ENCODE peak calls at places on chromosomes 1 and 21, in ten cellular contexts. Y is CD4-positive, alpha-beta T cell; M is NCI-H1105 treated with DMSO at 0.1 percent for 48 hours; P is tibial nerve; W is Peyer's patch; I is fibroblast of the aortic adventitia; G is stromal cell of bone marrow; J is bronchial epithelial cell; H is iris pigment epithelial cell; X is iPS-NIHi11. B is an unnamed sample.

GRCh38 chr1:237258871-237259270 is 216.9 kb downstream of the RYR2 start:
- DNase-seq in W (no peak), I (no peak), X (no peak), M (no peak), J (no peak), H (no peak), Y (no peak), G (no peak), P (no peak), B (no peak)

GRCh38 chr1:207139616-207140015 is 35.6 kb downstream of the C4BPA start:
- DNase-seq in I (no peak), M (no peak), Y (no peak), P (no peak), G (no peak), H (no peak), J (no peak), W (no peak), X (no peak), B (no peak)

GRCh38 chr1:161736332-161736969 is 13.1 kb upstream of the DUSP12 start:
- DNase-seq in M (no peak), W (no peak), P (no peak), G (no peak), I (peak), H (peak), Y (no peak), J (peak), X (no peak), B (no peak)

GRCh38 chr1:153032677-153033308 is 1.8 kb downstream of the SPRR1B start:
- DNase-seq in I (peak), G (peak), M (no peak), H (peak), Y (no peak), X (peak), P (no peak), J (peak), W (no peak), B (no peak)

GRCh38 chr1:87940410-87940809 is 611.7 kb downstream of the LMO4 start:
- DNase-seq in J (peak), W (no peak), X (no peak), H (no peak), P (no peak), M (no peak), Y (no peak), G (no peak), I (no peak), B (no peak)

GRCh38 chr1:15950763-15951295 is 25.1 kb downstream of the ZBTB17 start:
- DNase-seq in Y (peak), X (no peak), P (no peak), J (no peak), G (no peak), I (peak), W (peak), M (no peak), H (peak), B (no peak)

GRCh38 chr1:54137532-54138061 is 15.2 kb downstream of the CDCP2 start:
- DNase-seq in I (peak), J (no peak), H (peak), W (no peak), P (no peak), G (no peak), Y (no peak), M (no peak), X (no peak), B (no peak)

GRCh38 chr1:169941982-169942830 is 48.5 kb upstream of the SCYL3 start:
- DNase-seq in M (no peak), P (no peak), I (peak), W (no peak), X (no peak), G (peak), J (peak), H (peak), Y (no peak), B (no peak)

GRCh38 chr1:232423591-232423990 is 206.3 kb downstream of the SIPA1L2 start:
- DNase-seq in I (peak), P (no peak), Y (no peak), J (peak), M (no peak), X (no peak), G (no peak), W (no peak), H (peak), B (no peak)

GRCh38 chr1:113928129-113928949 is 785 bp upstream of the HIPK1 start:
- DNase-seq in Y (no peak), X (no peak), G (no peak), W (no peak), J (no peak), M (no peak), I (no peak), P (no peak), H (peak), B (no peak)

GRCh38 chr1:184975208-184975875 is 1.0 kb upstream of the NIBAN1 start:
- DNase-seq in P (no peak), H (no peak), J (no peak), X (no peak), Y (no peak), I (no peak), W (no peak), G (no peak), M (no peak), B (no peak)

GRCh38 chr1:76075877-76076276 is 1.3 kb downstream of the ST6GALNAC3 start:
- DNase-seq in M (no peak), W (no peak), G (no peak), H (peak), X (no peak), I (no peak), Y (no peak), J (peak), P (no peak), B (no peak)

GRCh38 chr1:55329091-55329490 is 113.9 kb upstream of the USP24 start:
- DNase-seq in P (no peak), X (no peak), H (no peak), J (no peak), M (no peak), Y (no peak), I (peak), W (no peak), G (no peak), B (no peak)

GRCh38 chr1:25731626-25732370 is 68.2 kb upstream of the SELENON start:
- DNase-seq in Y (no peak), W (no peak), J (no peak), I (no peak), P (no peak), X (no peak), G (no peak), M (no peak), H (no peak), B (peak)

GRCh38 chr1:17274186-17275170 is 25.6 kb downstream of the PADI3 start:
- DNase-seq in H (peak), W (peak), I (peak), M (peak), J (peak), X (peak), P (no peak), G (no peak), Y (no peak), B (peak)

GRCh38 chr1:91529856-91530255 is 29.2 kb downstream of the CDC7 start:
- DNase-seq in W (no peak), G (peak), H (peak), P (no peak), X (no peak), M (peak), I (peak), J (peak), Y (no peak), B (no peak)

GRCh38 chr1:38152351-38153082 is 105.9 kb upstream of the POU3F1 start:
- DNase-seq in X (peak), J (peak), G (no peak), Y (no peak), W (no peak), H (no peak), I (no peak), M (peak), P (no peak), B (no peak)

GRCh38 chr1:118688891-118689290 is 299.3 kb downstream of the TBX15 start:
- DNase-seq in W (no peak), M (no peak), J (no peak), X (no peak), H (peak), Y (no peak), G (no peak), P (no peak), I (no peak), B (no peak)

GRCh38 chr1:9101510-9102146 is 27.3 kb downstream of the GPR157 start:
- DNase-seq in M (peak), W (peak), Y (no peak), P (no peak), I (peak), X (peak), J (no peak), H (peak), G (peak), B (no peak)

GRCh38 chr21:43331111-43331961 is 95.6 kb downstream of the SIK1 start:
- DNase-seq in I (no peak), P (no peak), G (no peak), M (no peak), H (no peak), J (no peak), Y (no peak), W (no peak), X (no peak), B (no peak)

GRCh38 chr1:119831027-119831426 is 19.8 kb upstream of the REG4 start:
- DNase-seq in X (no peak), P (no peak), Y (no peak), J (no peak), I (no peak), M (no peak), W (no peak), G (no peak), H (no peak), B (no peak)

GRCh38 chr1:214471458-214471857 is 79.9 kb downstream of the PTPN14 start:
- DNase-seq in W (no peak), X (no peak), H (no peak), G (no peak), I (no peak), J (no peak), Y (no peak), P (no peak), M (no peak), B (no peak)

GRCh38 chr1:63041660-63042059 is 257.7 kb downstream of the ATG4C start:
- DNase-seq in X (no peak), Y (no peak), W (no peak), I (no peak), P (no peak), G (no peak), J (no peak), M (peak), H (no peak), B (no peak)

GRCh38 chr1:246506785-246507639 is at the start of gene SMYD3:
- DNase-seq in M (peak), I (peak), W (peak), X (peak), P (peak), J (peak), H (peak), Y (peak), G (peak), B (peak)

GRCh38 chr1:234617986-234618725 is 8.2 kb upstream of the IRF2BP2 start:
- DNase-seq in W (no peak), P (no peak), X (no peak), H (peak), J (peak), Y (no peak), M (peak), I (peak), G (peak), B (no peak)

GRCh38 chr1:84401156-84401555 is 2.9 kb downstream of the DNASE2B start:
- DNase-seq in H (no peak), W (no peak), P (no peak), Y (no peak), G (no peak), I (no peak), X (no peak), M (no peak), J (no peak), B (no peak)

GRCh38 chr1:51583532-51583931 is 33.4 kb upstream of the OSBPL9 start:
- DNase-seq in W (peak), Y (no peak), I (peak), P (peak), G (peak), M (no peak), J (peak), X (no peak), H (peak), B (peak)

GRCh38 chr1:224151117-224151516 is 31.9 kb upstream of the DEGS1 start:
- DNase-seq in X (no peak), M (no peak), Y (no peak), H (no peak), G (no peak), J (no peak), W (no peak), I (no peak), P (no peak), B (no peak)

GRCh38 chr1:211902624-211903291 is 72.2 kb upstream of the LPGAT1 start:
- DNase-seq in P (no peak), H (no peak), X (no peak), G (no peak), J (no peak), W (no peak), I (no peak), M (no peak), Y (no peak), B (no peak)

GRCh38 chr21:29534448-29534847 is 235.7 kb downstream of the BACH1 start:
- DNase-seq in H (no peak), G (no peak), J (no peak), P (no peak), W (no peak), X (no peak), I (no peak), M (no peak), Y (no peak), B (no peak)

GRCh38 chr21:42310411-42311001 is 4.7 kb downstream of the TFF3 start:
- DNase-seq in M (no peak), I (no peak), P (no peak), J (no peak), Y (no peak), G (no peak), X (no peak), H (no peak), W (no peak), B (peak)

GRCh38 chr1:97893844-97894243 is 27.0 kb downstream of the DPYD start:
- DNase-seq in X (no peak), P (no peak), M (no peak), J (peak), I (no peak), H (peak), Y (no peak), W (no peak), G (no peak), B (no peak)

GRCh38 chr1:31509124-31510072 is 66.9 kb upstream of the TINAGL1 start:
- DNase-seq in W (peak), I (no peak), Y (no peak), H (no peak), X (no peak), G (no peak), J (no peak), P (no peak), M (no peak), B (no peak)

GRCh38 chr1:207603777-207604176 is 41.2 kb upstream of the CR1L start:
- DNase-seq in M (no peak), J (peak), P (no peak), H (peak), G (peak), Y (no peak), W (no peak), I (peak), X (no peak), B (no peak)

GRCh38 chr1:46528297-46528955 is 23.0 kb downstream of the KNCN start:
- DNase-seq in X (no peak), J (no peak), I (peak), W (no peak), P (no peak), G (no peak), H (peak), Y (no peak), M (no peak), B (no peak)

GRCh38 chr1:153509729-153510354 is 25.9 kb downstream of the S100A6 start:
- DNase-seq in J (peak), I (no peak), Y (peak), M (peak), G (no peak), H (peak), P (no peak), X (peak), W (peak), B (peak)

GRCh38 chr1:30748699-30749401 is 8.7 kb downstream of the LAPTM5 start:
- DNase-seq in J (no peak), H (peak), M (peak), X (no peak), G (no peak), W (no peak), I (no peak), Y (no peak), P (no peak), B (no peak)

GRCh38 chr1:109787211-109787844 is 23.6 kb upstream of the EPS8L3 start:
- DNase-seq in M (no peak), I (no peak), X (no peak), H (peak), G (no peak), J (peak), P (no peak), W (peak), Y (no peak), B (peak)

B was measured in upper lobe of right lung.